ENCODE peak calls at places on chromosomes 5 and 9, in ten cellular contexts. K is SJSA1, U is heart left ventricle, W is right atrium auricular region, Q is ascending aorta, B is mesenchymal stem cell, Y is breast epithelium, T is IMR-90, L is OCI-LY7, M is fibroblast of lung. C is an unnamed sample.

GRCh38 chr9:16689352-16689938 is 181.0 kb downstream of the BNC2 start:
- DNase-seq in Q (no peak), W (no peak), K (peak; percentile 46), T (peak; percentile 39), Y (no peak), L (no peak), B (peak; percentile 48), M (peak; percentile 55), U (no peak), C (peak; percentile 44)

GRCh38 chr9:108994695-108995094 is 18.6 kb downstream of the CTNNAL1 start:
- DNase-seq in K (no peak), U (peak; percentile 69), M (peak; percentile 39), L (peak; percentile 38), W (peak; percentile 66), Q (peak; percentile 67), T (peak; percentile 58), B (no peak), Y (no peak), C (no peak)

GRCh38 chr5:31392061-31392460 is 139.8 kb downstream of the DROSHA start:
- DNase-seq in K (no peak), U (no peak), L (no peak), W (no peak), M (no peak), B (no peak), Y (no peak), T (no peak), Q (no peak), C (peak; percentile 32)

GRCh38 chr9:16715404-16715803 is 155.1 kb downstream of the BNC2 start:
- DNase-seq in L (no peak), K (no peak), W (no peak), Y (no peak), B (no peak), M (peak; percentile 84), Q (no peak), U (no peak), T (peak; percentile 73), C (no peak)

GRCh38 chr9:15485836-15486678 is 24.7 kb downstream of the PSIP1 start:
- DNase-seq in M (no peak), B (peak; percentile 42), U (no peak), T (peak; percentile 54), K (no peak), Y (no peak), Q (no peak), W (no peak), L (peak; percentile 24), C (no peak)

GRCh38 chr5:65292196-65292595 is 189.5 kb downstream of the ADAMTS6 start:
- DNase-seq in K (no peak), L (no peak), Y (no peak), T (no peak), B (no peak), W (no peak), M (peak; percentile 8), Q (no peak), U (no peak), C (no peak)

GRCh38 chr9:116174347-116174746 is 20.8 kb downstream of the PAPPA start:
- DNase-seq in T (peak; percentile 70), W (no peak), M (no peak), K (no peak), L (no peak), Q (no peak), B (no peak), U (no peak), Y (no peak), C (no peak)

GRCh38 chr9:112064871-112065270 is 110.2 kb downstream of the SUSD1 start:
- DNase-seq in Y (no peak), Q (no peak), M (no peak), B (no peak), W (no peak), T (no peak), L (no peak), K (no peak), U (no peak), C (no peak)

GRCh38 chr9:18920141-18920611 is 112.8 kb downstream of the SAXO1 start:
- DNase-seq in W (no peak), Y (no peak), U (no peak), T (no peak), L (no peak), K (no peak), Q (no peak), M (no peak), B (no peak), C (no peak)

GRCh38 chr5:67998709-67999251 is 216.8 kb upstream of the PIK3R1 start:
- DNase-seq in Q (peak; percentile 84), M (peak; percentile 66), T (peak; percentile 38), W (peak; percentile 87), Y (peak; percentile 29), K (peak; percentile 62), B (peak; percentile 91), L (no peak), U (peak; percentile 70), C (no peak)

GRCh38 chr9:105088088-105088487 is 156.4 kb upstream of the SLC44A1 start:
- DNase-seq in M (peak; percentile 25), L (no peak), U (no peak), K (no peak), T (no peak), W (no peak), Y (no peak), B (no peak), Q (no peak), C (no peak)

GRCh38 chr9:84652496-84653081 is 16.9 kb upstream of the NTRK2 start:
- DNase-seq in Y (no peak), W (no peak), B (no peak), L (no peak), K (no peak), U (no peak), Q (no peak), T (no peak), M (peak; percentile 3), C (no peak)

GRCh38 chr5:10750909-10751308 is 10.1 kb downstream of the DAP start:
- DNase-seq in B (no peak), T (no peak), L (no peak), W (no peak), K (no peak), Q (no peak), Y (no peak), U (no peak), M (no peak), C (no peak)

GRCh38 chr9:99296375-99296951 is 74.4 kb downstream of the SEC61B start:
- DNase-seq in M (no peak), Q (no peak), Y (no peak), T (no peak), K (no peak), B (no peak), W (no peak), U (no peak), L (no peak), C (peak; percentile 29)

GRCh38 chr5:10762178-10762775 is 1.2 kb upstream of the DAP start:
- DNase-seq in L (no peak), M (no peak), B (peak; percentile 85), K (no peak), Y (no peak), W (peak; percentile 83), U (no peak), T (no peak), Q (peak; percentile 70), C (no peak)

GRCh38 chr9:76310577-76310976 is 83.6 kb downstream of the RFK start:
- DNase-seq in U (no peak), T (no peak), L (no peak), W (no peak), Y (no peak), M (no peak), Q (peak; percentile 24), K (no peak), B (no peak), C (no peak)

GRCh38 chr9:72362680-72363139 is 2.3 kb downstream of the ZFAND5 start:
- DNase-seq in U (no peak), Q (peak; percentile 87), L (peak; percentile 63), W (peak; percentile 85), T (peak; percentile 76), K (peak; percentile 45), M (peak; percentile 76), B (peak; percentile 90), Y (peak; percentile 72), C (peak; percentile 59)

GRCh38 chr5:153827407-153827806 is 211.3 kb downstream of the FAM114A2 start:
- DNase-seq in T (no peak), U (no peak), B (no peak), Y (no peak), K (no peak), Q (no peak), L (peak; percentile 39), W (no peak), M (no peak), C (no peak)

DNA sequence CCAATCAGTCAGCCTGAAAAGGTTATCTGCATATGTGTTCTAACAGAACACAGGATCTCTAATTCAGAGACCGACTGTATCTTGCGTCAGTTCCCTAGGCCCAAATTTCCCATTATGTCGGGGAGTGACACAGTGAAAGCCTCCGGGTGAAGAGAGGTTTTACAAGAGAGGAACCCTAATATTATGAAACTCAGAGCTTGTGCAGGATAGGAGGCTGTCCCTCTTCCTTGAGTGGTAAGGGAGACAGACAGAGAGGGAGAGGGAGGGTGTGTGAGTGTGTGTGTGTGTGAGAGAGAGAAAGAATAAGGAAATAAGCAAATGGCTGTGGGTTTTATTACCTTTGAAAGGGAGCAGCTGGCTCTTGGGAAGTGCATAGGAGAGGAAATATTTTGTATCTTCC is 1.9 kb downstream of the CD14 start:
- DNase-seq in W (no peak), L (no peak), T (no peak), Q (no peak), M (no peak), K (no peak), Y (no peak), U (no peak), B (no peak), C (no peak)
- H3K4me3 ChIP-seq in W (peak overlapping the region; percentile 60), L (no peak overlapping the region), T (no peak overlapping the region), Q (peak overlapping the region; percentile 75), M (no peak overlapping the region), K (no peak overlapping the region), Y (peak overlapping the region; percentile 53), U (peak overlapping the region; percentile 56), B (no peak overlapping the region), C (no peak overlapping the region)

GRCh38 chr5:149773245-149774095 is 43.4 kb downstream of the PPARGC1B start:
- DNase-seq in U (no peak), M (no peak), K (no peak), B (no peak), L (no peak), W (no peak), Y (no peak), Q (no peak), T (no peak), C (no peak)
- H3K4me1 ChIP-seq in U (peaks cover 63% of the 10 kb centered on the region), M (no peaks in the 10 kb centered on the region), K (no peaks in the 10 kb centered on the region), B (peaks cover 16% of the 10 kb centered on the region), L (peaks cover 25% of the 10 kb centered on the region), W (peaks cover 64% of the 10 kb centered on the region), Y (no peaks in the 10 kb centered on the region), Q (no peaks in the 10 kb centered on the region), T (no peaks in the 10 kb centered on the region), C (no peaks in the 10 kb centered on the region)

DNA sequence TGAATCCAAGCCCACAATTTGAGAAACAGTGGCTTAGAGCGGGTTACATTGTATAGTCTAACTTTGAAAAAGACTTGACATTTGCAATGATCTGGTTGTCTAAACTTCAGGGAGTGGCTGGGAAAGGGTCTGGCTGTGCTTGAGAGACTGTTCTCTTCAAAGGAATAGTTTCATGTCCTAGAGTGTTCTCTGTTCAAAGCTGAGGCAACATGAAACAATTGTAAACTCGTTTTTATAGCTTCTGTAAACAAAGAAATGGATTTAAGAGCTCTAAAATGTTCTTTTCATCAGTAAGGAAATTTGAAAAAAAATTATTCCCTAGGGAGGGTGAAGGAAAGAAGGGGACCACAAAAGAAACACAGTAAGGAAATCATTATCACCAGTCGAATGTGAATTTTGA is 41.6 kb downstream of the FOCAD start:
- DNase-seq in L (no peak), Y (no peak), T (no peak), K (no peak), B (no peak), M (no peak), W (no peak), Q (no peak), U (no peak), C (no peak)
- H3K27ac ChIP-seq in L (no peak overlapping the region), Y (no peak overlapping the region), T (no peak overlapping the region), K (no peak overlapping the region), B (no peak overlapping the region), M (no peak overlapping the region), W (no peak overlapping the region), Q (no peak overlapping the region), U (no peak overlapping the region), C (no peak overlapping the region)

GRCh38 chr5:136191304-136192014 is 1.5 kb downstream of the SMIM32 start:
- DNase-seq in M (peak; percentile 54), T (peak; percentile 20), U (no peak), Q (no peak), B (peak; percentile 38), W (no peak), Y (no peak), L (no peak), K (no peak), C (no peak)
- H3K4me3 ChIP-seq in M (no peak overlapping the region), T (no peak overlapping the region), U (peak overlapping the region; percentile 54), Q (peak overlapping the region; percentile 59), B (peak overlapping the region; percentile 68), W (peak overlapping the region; percentile 48), Y (peak overlapping the region; percentile 36), L (no peak overlapping the region), K (no peak overlapping the region), C (no peak overlapping the region)

C was measured in SJCRH30.